ENCODE peak calls at places on chromosomes 12 and 14, in seven cellular contexts. S is uterus, D is IMR-90, O is left ventricle myocardium inferior, K is Peyer's patch, G is Caco-2, N is breast epithelium. I is an unnamed sample. For H3K36me3, the result is how much of the 10 kb centered on the place peaks cover.

GRCh38 chr12:19852100-19852855 is 413.0 kb downstream of the AEBP2 start:
- DNase-seq in N (no peak), O (no peak), S (no peak), G (no peak), K (no peak), D (no peak), I (no peak)

GRCh38 chr14:75531660-75532317 is 9.5 kb downstream of the BATF start:
- DNase-seq in G (no peak), S (no peak), K (no peak), N (no peak), D (no peak), O (no peak), I (no peak)

GRCh38 chr14:53473480-53473879 is 320.4 kb upstream of the DDHD1 start:
- DNase-seq in G (no peak), O (no peak), N (no peak), D (no peak), K (no peak), S (no peak), I (no peak)

GRCh38 chr12:43113153-43113552 is 438.9 kb downstream of the ADAMTS20 start:
- DNase-seq in O (no peak), S (peak), G (no peak), D (no peak), K (no peak), N (no peak), I (no peak)

GRCh38 chr12:113268621-113269020 is 47.4 kb downstream of the TPCN1 start:
- DNase-seq in N (no peak), D (no peak), S (no peak), K (peak), O (no peak), G (no peak), I (no peak)

GRCh38 chr14:70972107-70972976 is 65.1 kb downstream of the PCNX1 start:
- DNase-seq in O (peak), G (peak), N (peak), K (peak), S (peak), D (peak), I (peak)

GRCh38 chr14:34331728-34332623 is 130.1 kb downstream of the SPTSSA start:
- DNase-seq in S (peak), D (peak), O (peak), N (peak), G (peak), K (peak), I (peak)

GRCh38 chr14:66495214-66496098 is 9.3 kb downstream of the CCDC196 start:
- DNase-seq in S (peak), O (no peak), D (peak), G (peak), K (no peak), N (no peak), I (peak)

GRCh38 chr14:103066399-103066798 is 9.1 kb upstream of the CDC42BPB start:
- DNase-seq in G (no peak), K (peak), S (no peak), D (no peak), O (no peak), N (no peak), I (no peak)

GRCh38 chr12:127582074-127582473 is 684.9 kb upstream of the TMEM132C start:
- DNase-seq in G (no peak), K (no peak), S (no peak), N (no peak), O (no peak), D (no peak), I (no peak)

GRCh38 chr14:68922201-68922613 is 56.9 kb downstream of the ACTN1 start:
- DNase-seq in G (no peak), D (no peak), K (no peak), N (no peak), S (no peak), O (no peak), I (no peak)

GRCh38 chr12:69991683-69992297 is 166.8 kb downstream of the MYRFL start:
- DNase-seq in O (no peak), G (no peak), N (no peak), S (no peak), K (no peak), D (no peak), I (no peak)

GRCh38 chr14:100304825-100305445 is 1.3 kb downstream of the SLC25A29 start:
- DNase-seq in G (no peak), S (peak), K (peak), N (no peak), D (peak), O (peak), I (peak)

GRCh38 chr12:76883826-76884225 is 5.0 kb upstream of the CSRP2 start:
- DNase-seq in K (no peak), O (peak), G (no peak), D (peak), S (peak), N (no peak), I (no peak)

GRCh38 chr12:7769999-7770398 is 5.0 kb downstream of the NANOGNB start:
- DNase-seq in N (no peak), D (no peak), K (no peak), S (no peak), O (no peak), G (no peak), I (no peak)

GRCh38 chr12:66929121-66929520 is 250.2 kb upstream of the GRIP1 start:
- DNase-seq in K (no peak), D (no peak), O (no peak), N (no peak), G (no peak), S (no peak), I (no peak)

GRCh38 chr14:23095196-23096108 is at the start of gene C14orf119:
- DNase-seq in N (peak), O (peak), G (peak), S (peak), K (peak), D (peak), I (peak)

GRCh38 chr12:7512528-7512927 is 9.0 kb upstream of the CD163 start:
- DNase-seq in O (no peak), N (no peak), S (no peak), G (peak), D (peak), K (no peak), I (no peak)

GRCh38 chr14:90677484-90678045 is 138.7 kb downstream of the TTC7B start:
- DNase-seq in O (no peak), K (no peak), D (peak), S (no peak), G (no peak), N (no peak), I (no peak)

GRCh38 chr14:85131523-85131922 is 398.4 kb upstream of the FLRT2 start:
- DNase-seq in K (no peak), O (no peak), D (no peak), N (no peak), G (peak), S (no peak), I (no peak)

GRCh38 chr12:108580531-108580930 is 17.4 kb downstream of the TMEM119 start:
- DNase-seq in K (peak), S (peak), G (no peak), N (no peak), D (no peak), O (no peak), I (no peak)

GRCh38 chr12:93819048-93819491 is 141.9 kb downstream of the CRADD start:
- DNase-seq in D (peak), N (no peak), S (peak), K (no peak), G (no peak), O (peak), I (no peak)

GRCh38 chr12:3520711-3521110 is 29.7 kb downstream of the PRMT8 start:
- DNase-seq in S (no peak), O (no peak), D (no peak), G (no peak), K (no peak), N (no peak), I (no peak)

GRCh38 chr12:83826112-83826511 is 1086.5 kb downstream of the SLC6A15 start:
- DNase-seq in G (peak), S (no peak), O (no peak), D (peak), N (no peak), K (no peak), I (peak)

DNA sequence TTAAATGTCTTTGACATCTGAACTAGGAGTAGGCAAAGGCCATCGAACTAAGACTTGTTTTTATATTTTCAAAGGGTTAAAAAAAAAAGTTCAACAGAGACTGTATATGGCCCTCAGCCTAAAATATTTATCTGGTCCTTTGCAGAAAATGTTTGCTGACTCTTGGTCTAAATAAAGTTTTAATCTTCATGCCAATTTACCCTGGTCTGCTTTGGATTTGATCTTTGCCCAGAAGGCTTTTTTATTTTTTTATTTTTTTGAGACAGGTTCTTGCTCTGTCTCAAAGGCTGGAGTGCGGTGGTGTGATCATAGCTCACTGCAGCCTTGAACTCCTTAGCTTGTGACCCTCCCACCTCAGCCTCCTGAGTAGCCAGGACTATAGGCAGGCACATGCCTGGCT is 47.1 kb downstream of the SPATS2 start:
- DNase-seq in D (no peak), O (no peak), S (no peak), K (no peak), N (no peak), G (no peak), I (no peak)
- H3K36me3 ChIP-seq in D (under half), O (under half), S (under half), K (under half), N (under half), G (under half), I (under half)

GRCh38 chr14:60648934-60649814 is at the start of gene SIX1:
- DNase-seq in D (peak), O (peak), G (peak), N (no peak), K (peak), S (peak), I (peak)

GRCh38 chr14:60651051-60651935 is 2.0 kb upstream of the SIX1 start:
- DNase-seq in N (no peak), S (no peak), K (no peak), D (no peak), O (no peak), G (no peak), I (no peak)

GRCh38 chr14:60648169-60648933 is 926 bp downstream of the SIX1 start:
- DNase-seq in K (peak), S (no peak), D (peak), G (no peak), N (no peak), O (no peak), I (no peak)

GRCh38 chr14:60650382-60650961 is 1.2 kb upstream of the SIX1 start:
- DNase-seq in O (no peak), G (no peak), N (no peak), D (peak), S (no peak), K (no peak), I (no peak)

GRCh38 chr14:60649815-60650381 is 621 bp upstream of the SIX1 start:
- DNase-seq in G (no peak), S (no peak), D (peak), K (no peak), O (no peak), N (no peak), I (peak)
- H3K4me3 ChIP-seq in G (peak), S (peak), D (peak), K (peak), O (peak), N (peak), I (peak)

GRCh38 chr12:56097738-56098137 is 6.6 kb upstream of the PA2G4 start:
- DNase-seq in D (no peak), N (no peak), G (no peak), S (no peak), K (no peak), O (no peak), I (no peak)
- H3K36me3 ChIP-seq in D (under half), N (under half), G (under half), S (under half), K (under half), O (under half), I (under half)

DNA sequence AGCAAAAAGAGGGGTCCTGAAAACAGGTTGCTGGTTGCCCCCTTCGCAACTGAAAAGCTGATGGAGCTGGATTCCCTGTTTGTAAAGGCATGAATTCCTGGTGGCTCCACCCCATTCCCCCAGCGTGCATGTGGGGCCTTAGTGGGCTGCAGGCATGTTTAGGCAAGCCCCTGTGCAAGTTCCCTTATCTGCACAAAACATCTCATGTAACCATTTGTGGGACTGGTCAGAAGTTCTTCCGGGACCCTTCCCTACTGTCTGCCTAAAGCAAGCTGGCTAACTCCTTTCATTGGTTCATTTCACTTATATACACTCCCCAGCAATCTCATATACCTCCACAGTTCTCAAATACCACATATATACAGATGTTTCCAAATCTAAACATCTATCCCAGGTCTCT is 24.0 kb upstream of the HIGD1C start:
- DNase-seq in K (no peak), N (no peak), D (no peak), S (no peak), O (no peak), G (no peak), I (peak)
- H3K4me3 ChIP-seq in K (peak), N (peak), D (no peak), S (peak), O (peak), G (no peak), I (peak)

GRCh38 chr12:120139958-120140357 is 23.4 kb upstream of the RAB35 start:
- DNase-seq in D (peak), S (no peak), N (no peak), O (no peak), K (no peak), G (no peak), I (no peak)
- H3K36me3 ChIP-seq in D (half or more), S (under half), N (under half), O (half or more), K (under half), G (under half), I (half or more)

GRCh38 chr12:111781085-111781658 is 14.4 kb downstream of the ALDH2 start:
- DNase-seq in N (no peak), S (no peak), K (no peak), G (no peak), O (no peak), D (no peak), I (no peak)

GRCh38 chr12:111777345-111778045 is 10.8 kb downstream of the ALDH2 start:
- DNase-seq in N (no peak), S (no peak), K (peak), D (no peak), G (no peak), O (no peak), I (no peak)

GRCh38 chr12:111780615-111781014 is 13.9 kb downstream of the ALDH2 start:
- DNase-seq in O (no peak), G (no peak), N (no peak), D (no peak), S (no peak), K (no peak), I (no peak)

GRCh38 chr12:111783046-111783445 is 16.3 kb downstream of the ALDH2 start:
- DNase-seq in D (no peak), G (no peak), S (no peak), K (no peak), N (no peak), O (no peak), I (no peak)

DNA sequence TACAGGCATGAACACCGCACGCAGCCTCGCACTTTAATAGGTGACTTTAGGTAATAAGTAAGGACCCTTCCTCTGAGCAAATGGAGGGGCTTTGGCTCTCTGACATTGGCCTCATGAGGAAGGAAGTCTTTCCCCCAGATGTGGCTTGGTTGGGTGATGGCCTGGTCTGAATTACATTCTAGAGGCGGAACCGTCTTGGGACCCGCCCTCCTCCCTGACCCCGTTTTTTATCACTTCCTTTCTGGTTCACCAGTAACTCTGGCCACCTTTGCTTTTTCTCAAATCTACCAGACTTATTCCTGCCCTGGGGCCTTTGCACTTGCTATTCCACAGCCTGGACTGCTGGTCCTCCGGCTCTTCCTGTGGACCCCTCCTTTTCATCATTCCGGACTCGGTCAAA is 13.4 kb downstream of the ALDH2 start:
- DNase-seq in G (no peak), O (no peak), K (no peak), D (no peak), S (no peak), N (no peak), I (no peak)
- H3K4me3 ChIP-seq in G (no peak), O (no peak), K (no peak), D (no peak), S (no peak), N (no peak), I (no peak)

DNA sequence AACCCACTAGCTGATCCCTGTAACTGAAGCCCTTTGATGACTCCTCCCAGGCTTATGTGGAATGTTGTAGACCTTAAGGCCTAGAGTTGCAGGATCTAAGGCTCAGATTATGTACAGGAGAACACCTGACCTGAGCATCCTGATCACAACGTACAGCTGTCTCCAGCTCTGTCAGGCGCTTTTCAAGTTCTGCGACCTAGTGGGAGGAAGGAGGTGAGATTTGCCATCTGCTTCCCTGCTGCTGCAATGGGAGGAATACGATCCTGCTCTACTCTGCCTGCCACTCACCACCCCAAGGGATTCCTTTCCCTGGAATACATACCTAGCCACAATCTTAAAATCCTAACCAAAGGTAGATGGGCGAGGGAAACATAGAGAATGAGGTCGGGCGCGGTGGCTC is 10.5 kb downstream of the MBD6 start:
- DNase-seq in K (no peak), G (no peak), O (no peak), D (no peak), S (no peak), N (no peak), I (no peak)
- H3K36me3 ChIP-seq in K (under half), G (under half), O (half or more), D (half or more), S (under half), N (under half), I (half or more)

GRCh38 chr14:49972199-49972671 is 79.4 kb downstream of the ARF6 start:
- DNase-seq in G (no peak), D (peak), S (no peak), O (no peak), N (no peak), K (no peak), I (no peak)
- H3K4me3 ChIP-seq in G (no peak), D (peak), S (no peak), O (no peak), N (peak), K (no peak), I (no peak)

I was measured in HAP-1.